ENCODE peak calls at places on chromosome 15, in seven cellular contexts. O is H7; A is activated T-cell treated with anti-CD3 and anti-CD28 coated beads, Interleukin-2, amount 50 U/mL, for 72 hours; G is frontal cortex; Q is NCI-H187; F is CD8-positive, alpha-beta T cell; R is EH. T is an unnamed sample.

GRCh38 chr15:38300395-38300794 is 47.8 kb downstream of the SPRED1 start:
- DNase-seq in O (no peak), A (no peak), G (no peak), Q (no peak), F (no peak), R (peak; percentile 38), T (no peak)

GRCh38 chr15:58453931-58454793 is 22.4 kb downstream of the LIPC start:
- DNase-seq in O (no peak), A (peak; percentile 80), G (no peak), Q (no peak), F (no peak), R (no peak), T (no peak)

GRCh38 chr15:39804026-39804425 is 21.4 kb upstream of the FSIP1 start:
- DNase-seq in O (no peak), A (no peak), G (no peak), Q (no peak), F (no peak), R (no peak), T (no peak)

GRCh38 chr15:31230630-31231485 is 95.8 kb upstream of the KLF13 start:
- DNase-seq in O (no peak), A (no peak), G (no peak), Q (peak; percentile 58), F (no peak), R (no peak), T (no peak)

GRCh38 chr15:85718271-85718971 is 76.3 kb downstream of the KLHL25 start:
- DNase-seq in O (no peak), A (no peak), G (no peak), Q (no peak), F (no peak), R (no peak), T (no peak)

GRCh38 chr15:37102315-37103021 is 2.1 kb upstream of the MEIS2 start:
- DNase-seq in O (peak; percentile 80), A (no peak), G (no peak), Q (no peak), F (no peak), R (peak; percentile 51), T (no peak)

GRCh38 chr15:57298204-57298603 is 78.1 kb upstream of the CGNL1 start:
- DNase-seq in O (no peak), A (no peak), G (no peak), Q (no peak), F (no peak), R (peak; percentile 53), T (no peak)

GRCh38 chr15:71485094-71485693 is 325.2 kb upstream of the NR2E3 start:
- DNase-seq in O (peak; percentile 67), A (no peak), G (no peak), Q (no peak), F (no peak), R (peak; percentile 15), T (no peak)

GRCh38 chr15:65426216-65426853 is 3.6 kb upstream of the IGDCC4 start:
- DNase-seq in O (no peak), A (no peak), G (no peak), Q (no peak), F (no peak), R (no peak), T (no peak)

GRCh38 chr15:90340345-90340744 is 11.7 kb upstream of the ZNF774 start:
- DNase-seq in O (peak; percentile 64), A (no peak), G (no peak), Q (peak; percentile 9), F (no peak), R (no peak), T (no peak)

GRCh38 chr15:55914446-55914845 is 79.0 kb downstream of the NEDD4 start:
- DNase-seq in O (no peak), A (no peak), G (no peak), Q (no peak), F (no peak), R (peak; percentile 33), T (no peak)

GRCh38 chr15:63628123-63628822 is 31.1 kb downstream of the FBXL22 start:
- DNase-seq in O (no peak), A (no peak), G (no peak), Q (no peak), F (no peak), R (no peak), T (no peak)

GRCh38 chr15:65532738-65533051 is 2.4 kb downstream of the HACD3 start:
- DNase-seq in O (no peak), A (no peak), G (no peak), Q (no peak), F (no peak), R (peak; percentile 62), T (no peak)

GRCh38 chr15:76588811-76589747 is 252.5 kb downstream of the ISL2 start:
- DNase-seq in O (peak; percentile 3), A (no peak), G (no peak), Q (no peak), F (no peak), R (no peak), T (no peak)

GRCh38 chr15:58240191-58240932 is 102.2 kb downstream of the AQP9 start:
- DNase-seq in O (no peak), A (no peak), G (no peak), Q (no peak), F (no peak), R (no peak), T (no peak)

GRCh38 chr15:98003976-98004375 is 43.5 kb downstream of the ARRDC4 start:
- DNase-seq in O (no peak), A (no peak), G (no peak), Q (no peak), F (no peak), R (peak; percentile 33), T (no peak)

GRCh38 chr15:43859546-43859945 is 32.7 kb downstream of the WDR76 start:
- DNase-seq in O (no peak), A (no peak), G (no peak), Q (no peak), F (no peak), R (no peak), T (no peak)

GRCh38 chr15:75727031-75727531 is 14.4 kb upstream of the CSPG4 start:
- DNase-seq in O (peak; percentile 46), A (no peak), G (no peak), Q (no peak), F (no peak), R (no peak), T (no peak)

GRCh38 chr15:75149911-75150709 is 51.6 kb upstream of the C15orf39 start:
- DNase-seq in O (no peak), A (no peak), G (no peak), Q (no peak), F (no peak), R (peak; percentile 99), T (no peak)

GRCh38 chr15:85316244-85316934 is 64.0 kb upstream of the AKAP13 start:
- DNase-seq in O (no peak), A (no peak), G (no peak), Q (no peak), F (no peak), R (peak; percentile 95), T (no peak)